ENCODE peak calls at places on chromosomes 2 and 18, in seven cellular contexts. One of them, this sample, is unnamed.

GRCh38 chr18:50091495-50092249 is 103.3 kb downstream of the MYO5B start:
- DNase-seq in HepG2: no peak
- DNase-seq in SK-N-SH: no peak
- DNase-seq in HCT116: no peak
- DNase-seq in H1: no peak
- DNase-seq in GM12878: no peak
- DNase-seq in K562: no peak
- DNase-seq in this sample: no peak

GRCh38 chr18:4096501-4096900 is 358.6 kb downstream of the DLGAP1 start:
- DNase-seq in SK-N-SH: no peak
- DNase-seq in HCT116: no peak
- DNase-seq in K562: no peak
- DNase-seq in GM12878: no peak
- DNase-seq in HepG2: no peak
- DNase-seq in H1: no peak
- DNase-seq in this sample: no peak

GRCh38 chr18:25072205-25072604 is 279.8 kb downstream of the ZNF521 start:
- DNase-seq in K562: no peak
- DNase-seq in SK-N-SH: no peak
- DNase-seq in GM12878: no peak
- DNase-seq in H1: no peak
- DNase-seq in HepG2: no peak
- DNase-seq in HCT116: no peak
- DNase-seq in this sample: no peak

GRCh38 chr2:124018894-124019293 is 6.2 kb upstream of the CNTNAP5 start:
- DNase-seq in HepG2: no peak
- DNase-seq in SK-N-SH: peak
- DNase-seq in HCT116: no peak
- DNase-seq in GM12878: no peak
- DNase-seq in K562: no peak
- DNase-seq in H1: no peak
- DNase-seq in this sample: no peak

GRCh38 chr2:2014251-2014761 is 270.0 kb upstream of the PXDN start:
- DNase-seq in SK-N-SH: peak
- DNase-seq in HepG2: no peak
- DNase-seq in GM12878: no peak
- DNase-seq in K562: no peak
- DNase-seq in HCT116: no peak
- DNase-seq in H1: no peak
- DNase-seq in this sample: no peak

GRCh38 chr2:173760553-173760952 is 204.6 kb downstream of the SP3 start:
- DNase-seq in H1: no peak
- DNase-seq in HepG2: no peak
- DNase-seq in HCT116: no peak
- DNase-seq in SK-N-SH: no peak
- DNase-seq in K562: no peak
- DNase-seq in GM12878: no peak
- DNase-seq in this sample: no peak

GRCh38 chr18:56148373-56148772 is 490.0 kb downstream of the TXNL1 start:
- DNase-seq in GM12878: no peak
- DNase-seq in HCT116: no peak
- DNase-seq in SK-N-SH: no peak
- DNase-seq in HepG2: no peak
- DNase-seq in K562: no peak
- DNase-seq in H1: no peak
- DNase-seq in this sample: no peak

GRCh38 chr2:7357993-7358392 is 440.8 kb downstream of the RNF144A start:
- DNase-seq in GM12878: no peak
- DNase-seq in K562: no peak
- DNase-seq in HepG2: no peak
- DNase-seq in HCT116: no peak
- DNase-seq in SK-N-SH: no peak
- DNase-seq in H1: no peak
- DNase-seq in this sample: no peak

GRCh38 chr2:151619337-151619989 is 114.8 kb downstream of the NEB start:
- DNase-seq in GM12878: no peak
- DNase-seq in HCT116: no peak
- DNase-seq in HepG2: peak
- DNase-seq in K562: peak
- DNase-seq in SK-N-SH: no peak
- DNase-seq in H1: no peak
- DNase-seq in this sample: peak

GRCh38 chr2:178385595-178386148 is 65.3 kb downstream of the PRKRA start:
- DNase-seq in HCT116: no peak
- DNase-seq in H1: no peak
- DNase-seq in GM12878: no peak
- DNase-seq in K562: no peak
- DNase-seq in SK-N-SH: no peak
- DNase-seq in HepG2: no peak
- DNase-seq in this sample: no peak

GRCh38 chr2:14427982-14428567 is 204.4 kb upstream of the LRATD1 start:
- DNase-seq in HCT116: no peak
- DNase-seq in SK-N-SH: no peak
- DNase-seq in K562: no peak
- DNase-seq in H1: no peak
- DNase-seq in HepG2: no peak
- DNase-seq in GM12878: no peak
- DNase-seq in this sample: no peak

GRCh38 chr2:156455366-156455975 is 19.3 kb downstream of the GPD2 start:
- DNase-seq in SK-N-SH: no peak
- DNase-seq in GM12878: no peak
- DNase-seq in H1: no peak
- DNase-seq in HCT116: peak
- DNase-seq in K562: no peak
- DNase-seq in HepG2: no peak
- DNase-seq in this sample: no peak

GRCh38 chr2:215104226-215104625 is 34.2 kb downstream of the ABCA12 start:
- DNase-seq in GM12878: no peak
- DNase-seq in H1: no peak
- DNase-seq in K562: no peak
- DNase-seq in HCT116: no peak
- DNase-seq in HepG2: no peak
- DNase-seq in SK-N-SH: no peak
- DNase-seq in this sample: no peak

GRCh38 chr2:85506768-85507181 is 32.2 kb upstream of the MAT2A start:
- DNase-seq in HepG2: no peak
- DNase-seq in K562: no peak
- DNase-seq in HCT116: no peak
- DNase-seq in GM12878: no peak
- DNase-seq in H1: no peak
- DNase-seq in SK-N-SH: no peak
- DNase-seq in this sample: no peak

GRCh38 chr18:48872234-48873145 is 78.3 kb downstream of the SMAD7 start:
- DNase-seq in SK-N-SH: no peak
- DNase-seq in H1: no peak
- DNase-seq in HepG2: no peak
- DNase-seq in GM12878: no peak
- DNase-seq in K562: no peak
- DNase-seq in HCT116: no peak
- DNase-seq in this sample: no peak

GRCh38 chr18:23585007-23585871 is 1.1 kb downstream of the NPC1 start:
- DNase-seq in GM12878: peak
- DNase-seq in SK-N-SH: peak
- DNase-seq in H1: no peak
- DNase-seq in K562: peak
- DNase-seq in HepG2: peak
- DNase-seq in HCT116: no peak
- DNase-seq in this sample: peak

GRCh38 chr18:28875059-28875458 is 698.1 kb upstream of the CDH2 start:
- DNase-seq in K562: no peak
- DNase-seq in SK-N-SH: no peak
- DNase-seq in HCT116: no peak
- DNase-seq in H1: no peak
- DNase-seq in GM12878: no peak
- DNase-seq in HepG2: no peak
- DNase-seq in this sample: no peak

GRCh38 chr2:1539973-1540372 is 126.7 kb downstream of the TPO start:
- DNase-seq in HepG2: no peak
- DNase-seq in GM12878: no peak
- DNase-seq in H1: peak
- DNase-seq in HCT116: no peak
- DNase-seq in SK-N-SH: no peak
- DNase-seq in K562: no peak
- DNase-seq in this sample: no peak

GRCh38 chr2:185811580-185811979 is 73.0 kb downstream of the FSIP2 start:
- DNase-seq in HepG2: peak
- DNase-seq in HCT116: no peak
- DNase-seq in H1: no peak
- DNase-seq in K562: no peak
- DNase-seq in SK-N-SH: no peak
- DNase-seq in GM12878: no peak
- DNase-seq in this sample: no peak

GRCh38 chr2:234952270-234953115 is 676 bp downstream of the SH3BP4 start:
- DNase-seq in GM12878: no peak
- DNase-seq in SK-N-SH: peak
- DNase-seq in HCT116: no peak
- DNase-seq in HepG2: no peak
- DNase-seq in H1: peak
- DNase-seq in K562: no peak
- DNase-seq in this sample: no peak
- TF ChIP-seq JUND in GM12878: no peak
- TF ChIP-seq JUND in SK-N-SH: no peak
- TF ChIP-seq JUND in HCT116: no peak
- TF ChIP-seq JUND in HepG2: no peak
- TF ChIP-seq JUND in H1: no peak
- TF ChIP-seq JUND in K562: no peak
- TF ChIP-seq JUND in this sample: no peak

GRCh38 chr18:310042-310441 is 42.2 kb upstream of the THOC1 start:
- DNase-seq in HCT116: no peak
- DNase-seq in SK-N-SH: no peak
- DNase-seq in K562: no peak
- DNase-seq in H1: no peak
- DNase-seq in HepG2: no peak
- DNase-seq in GM12878: no peak
- DNase-seq in this sample: no peak
- TF ChIP-seq JUND in HCT116: no peak
- TF ChIP-seq JUND in SK-N-SH: no peak
- TF ChIP-seq JUND in K562: no peak
- TF ChIP-seq JUND in H1: no peak
- TF ChIP-seq JUND in HepG2: no peak
- TF ChIP-seq JUND in GM12878: no peak
- TF ChIP-seq JUND in this sample: no peak

DNA sequence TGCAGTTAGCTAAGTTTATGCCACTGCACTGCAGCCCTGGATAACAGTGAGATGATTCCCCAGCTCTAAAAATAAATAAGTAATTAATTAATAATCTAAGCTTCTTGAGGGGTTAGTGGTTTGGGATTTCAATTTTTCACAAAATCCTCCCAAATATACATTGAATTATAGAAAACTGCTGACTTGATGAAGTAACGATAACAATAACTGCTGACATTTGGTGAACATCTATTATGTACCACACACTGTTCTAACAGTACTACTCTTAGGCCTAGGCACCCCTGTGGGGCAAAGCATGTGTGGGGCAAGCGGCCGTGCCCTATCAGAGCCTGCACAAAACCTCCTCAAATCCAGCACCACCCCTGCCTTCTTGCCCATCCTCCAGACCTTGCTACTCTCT is 245.8 kb upstream of the EPHA4 start:
- DNase-seq in GM12878: no peak
- DNase-seq in HepG2: no peak
- DNase-seq in SK-N-SH: no peak
- DNase-seq in K562: no peak
- DNase-seq in HCT116: no peak
- DNase-seq in H1: no peak
- DNase-seq in this sample: no peak
- TF ChIP-seq JUND in GM12878: no peak
- TF ChIP-seq JUND in HepG2: no peak
- TF ChIP-seq JUND in SK-N-SH: no peak
- TF ChIP-seq JUND in K562: no peak
- TF ChIP-seq JUND in HCT116: no peak
- TF ChIP-seq JUND in H1: no peak
- TF ChIP-seq JUND in this sample: no peak

GRCh38 chr2:235085476-235085875 is 133.7 kb downstream of the SH3BP4 start:
- DNase-seq in SK-N-SH: no peak
- DNase-seq in H1: no peak
- DNase-seq in K562: no peak
- DNase-seq in HepG2: no peak
- DNase-seq in HCT116: no peak
- DNase-seq in GM12878: no peak
- DNase-seq in this sample: no peak
- TF ChIP-seq JUND in SK-N-SH: no peak
- TF ChIP-seq JUND in H1: no peak
- TF ChIP-seq JUND in K562: no peak
- TF ChIP-seq JUND in HepG2: no peak
- TF ChIP-seq JUND in HCT116: no peak
- TF ChIP-seq JUND in GM12878: no peak
- TF ChIP-seq JUND in this sample: no peak

DNA sequence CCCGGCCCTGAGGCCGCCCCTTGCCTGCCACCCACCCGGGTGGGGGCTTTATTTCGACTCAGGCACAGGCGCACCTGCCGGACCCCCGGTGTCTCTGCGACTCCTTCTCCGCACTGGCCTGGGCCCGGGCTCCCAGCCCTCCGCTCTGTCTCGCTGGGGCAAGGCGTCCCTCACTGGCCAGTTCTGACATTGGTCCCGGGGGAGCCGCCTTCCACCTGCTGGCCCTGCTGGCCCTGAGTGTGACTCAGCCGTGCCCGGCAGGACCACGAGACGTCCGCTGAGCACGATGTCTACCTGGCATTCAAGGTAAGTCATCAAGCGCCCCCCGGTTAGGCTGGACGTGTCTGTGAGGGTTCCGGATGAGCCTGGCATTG is 131.5 kb upstream of the CTDP1 start:
- DNase-seq in HepG2: no peak
- DNase-seq in K562: no peak
- DNase-seq in GM12878: no peak
- DNase-seq in SK-N-SH: no peak
- DNase-seq in HCT116: no peak
- DNase-seq in H1: no peak
- DNase-seq in this sample: no peak
- TF ChIP-seq JUND in HepG2: no peak
- TF ChIP-seq JUND in K562: no peak
- TF ChIP-seq JUND in GM12878: no peak
- TF ChIP-seq JUND in SK-N-SH: no peak
- TF ChIP-seq JUND in HCT116: no peak
- TF ChIP-seq JUND in H1: no peak
- TF ChIP-seq JUND in this sample: no peak

GRCh38 chr2:29459445-29460179 is 344.4 kb downstream of the CLIP4 start:
- DNase-seq in H1: no peak
- DNase-seq in GM12878: no peak
- DNase-seq in SK-N-SH: no peak
- DNase-seq in K562: no peak
- DNase-seq in HepG2: no peak
- DNase-seq in HCT116: no peak
- DNase-seq in this sample: no peak
- TF ChIP-seq JUND in H1: no peak
- TF ChIP-seq JUND in GM12878: no peak
- TF ChIP-seq JUND in SK-N-SH: no peak
- TF ChIP-seq JUND in K562: no peak
- TF ChIP-seq JUND in HepG2: no peak
- TF ChIP-seq JUND in HCT116: no peak
- TF ChIP-seq JUND in this sample: no peak

GRCh38 chr2:65599693-65600092 is 167.3 kb upstream of the SPRED2 start:
- DNase-seq in K562: no peak
- DNase-seq in H1: no peak
- DNase-seq in SK-N-SH: no peak
- DNase-seq in HepG2: peak
- DNase-seq in HCT116: no peak
- DNase-seq in GM12878: no peak
- DNase-seq in this sample: no peak
- TF ChIP-seq JUND in K562: no peak
- TF ChIP-seq JUND in H1: no peak
- TF ChIP-seq JUND in SK-N-SH: no peak
- TF ChIP-seq JUND in HepG2: no peak
- TF ChIP-seq JUND in HCT116: no peak
- TF ChIP-seq JUND in GM12878: no peak
- TF ChIP-seq JUND in this sample: no peak